ENCODE peak calls at places on chromosomes 6 and 20, in eight cellular contexts. One of them, this sample, is unnamed.

GRCh38 chr6:122887941-122888340 is 98.9 kb downstream of the SMPDL3A start:
- DNase-seq in HT-29: no peak
- DNase-seq in HTR-8/SVneo: no peak
- DNase-seq in T-helper 1 cell: no peak
- DNase-seq in progenitor cell of endocrine pancreas: no peak
- DNase-seq in 8988T: no peak
- DNase-seq in retina: no peak
- DNase-seq in RWPE1: no peak
- DNase-seq in this sample: no peak

GRCh38 chr20:46568570-46569129 is 18.2 kb upstream of the OCSTAMP start:
- DNase-seq in HT-29: peak
- DNase-seq in HTR-8/SVneo: peak
- DNase-seq in T-helper 1 cell: no peak
- DNase-seq in progenitor cell of endocrine pancreas: no peak
- DNase-seq in 8988T: no peak
- DNase-seq in retina: peak
- DNase-seq in RWPE1: no peak
- DNase-seq in this sample: peak

GRCh38 chr6:163296835-163297519 is 117.5 kb upstream of the QKI start:
- DNase-seq in HT-29: no peak
- DNase-seq in HTR-8/SVneo: no peak
- DNase-seq in T-helper 1 cell: no peak
- DNase-seq in progenitor cell of endocrine pancreas: no peak
- DNase-seq in 8988T: no peak
- DNase-seq in retina: no peak
- DNase-seq in RWPE1: no peak
- DNase-seq in this sample: no peak

GRCh38 chr6:110476046-110476849 is at the start of gene SLC22A16:
- DNase-seq in HT-29: no peak
- DNase-seq in HTR-8/SVneo: no peak
- DNase-seq in T-helper 1 cell: no peak
- DNase-seq in progenitor cell of endocrine pancreas: no peak
- DNase-seq in 8988T: no peak
- DNase-seq in retina: peak
- DNase-seq in RWPE1: no peak
- DNase-seq in this sample: no peak

GRCh38 chr6:72040106-72040505 is 153.8 kb downstream of the RIMS1 start:
- DNase-seq in HT-29: no peak
- DNase-seq in HTR-8/SVneo: no peak
- DNase-seq in T-helper 1 cell: no peak
- DNase-seq in progenitor cell of endocrine pancreas: no peak
- DNase-seq in 8988T: no peak
- DNase-seq in retina: no peak
- DNase-seq in RWPE1: no peak
- DNase-seq in this sample: no peak

GRCh38 chr6:24836116-24836515 is 37.4 kb upstream of the ARMH2 start:
- DNase-seq in HT-29: no peak
- DNase-seq in HTR-8/SVneo: no peak
- DNase-seq in T-helper 1 cell: no peak
- DNase-seq in progenitor cell of endocrine pancreas: no peak
- DNase-seq in 8988T: no peak
- DNase-seq in retina: no peak
- DNase-seq in RWPE1: no peak
- DNase-seq in this sample: no peak

GRCh38 chr6:35183935-35184334 is 29.8 kb upstream of the SCUBE3 start:
- DNase-seq in HT-29: no peak
- DNase-seq in HTR-8/SVneo: no peak
- DNase-seq in T-helper 1 cell: no peak
- DNase-seq in progenitor cell of endocrine pancreas: no peak
- DNase-seq in 8988T: no peak
- DNase-seq in retina: no peak
- DNase-seq in RWPE1: no peak
- DNase-seq in this sample: no peak

GRCh38 chr6:13761361-13762036 is 49.9 kb upstream of the RANBP9 start:
- DNase-seq in HT-29: no peak
- DNase-seq in HTR-8/SVneo: no peak
- DNase-seq in T-helper 1 cell: no peak
- DNase-seq in progenitor cell of endocrine pancreas: no peak
- DNase-seq in 8988T: no peak
- DNase-seq in retina: no peak
- DNase-seq in RWPE1: no peak
- DNase-seq in this sample: no peak

GRCh38 chr20:4012631-4013030 is 2.7 kb downstream of the RNF24 start:
- DNase-seq in HT-29: no peak
- DNase-seq in HTR-8/SVneo: no peak
- DNase-seq in T-helper 1 cell: no peak
- DNase-seq in progenitor cell of endocrine pancreas: no peak
- DNase-seq in 8988T: no peak
- DNase-seq in retina: no peak
- DNase-seq in RWPE1: no peak
- DNase-seq in this sample: no peak

GRCh38 chr6:61679625-61680024 is 606.4 kb downstream of the KHDRBS2 start:
- DNase-seq in HT-29: no peak
- DNase-seq in HTR-8/SVneo: no peak
- DNase-seq in T-helper 1 cell: no peak
- DNase-seq in progenitor cell of endocrine pancreas: no peak
- DNase-seq in 8988T: no peak
- DNase-seq in retina: no peak
- DNase-seq in RWPE1: no peak
- DNase-seq in this sample: no peak

GRCh38 chr6:1686117-1687098 is 76.7 kb downstream of the FOXC1 start:
- DNase-seq in HT-29: peak
- DNase-seq in HTR-8/SVneo: peak
- DNase-seq in T-helper 1 cell: no peak
- DNase-seq in progenitor cell of endocrine pancreas: no peak
- DNase-seq in 8988T: no peak
- DNase-seq in retina: no peak
- DNase-seq in RWPE1: peak
- DNase-seq in this sample: peak

GRCh38 chr6:131807644-131808459 is at the start of gene ENPP1:
- DNase-seq in HT-29: peak
- DNase-seq in HTR-8/SVneo: peak
- DNase-seq in T-helper 1 cell: peak
- DNase-seq in progenitor cell of endocrine pancreas: peak
- DNase-seq in 8988T: peak
- DNase-seq in retina: peak
- DNase-seq in RWPE1: peak
- DNase-seq in this sample: peak

GRCh38 chr6:159837511-159837910 is 37.4 kb downstream of the PNLDC1 start:
- DNase-seq in HT-29: no peak
- DNase-seq in HTR-8/SVneo: no peak
- DNase-seq in T-helper 1 cell: no peak
- DNase-seq in progenitor cell of endocrine pancreas: no peak
- DNase-seq in 8988T: no peak
- DNase-seq in retina: no peak
- DNase-seq in RWPE1: no peak
- DNase-seq in this sample: no peak

GRCh38 chr6:126788961-126789365 is 329.5 kb upstream of the RSPO3 start:
- DNase-seq in HT-29: no peak
- DNase-seq in HTR-8/SVneo: no peak
- DNase-seq in T-helper 1 cell: no peak
- DNase-seq in progenitor cell of endocrine pancreas: no peak
- DNase-seq in 8988T: no peak
- DNase-seq in retina: no peak
- DNase-seq in RWPE1: no peak
- DNase-seq in this sample: no peak

GRCh38 chr6:39426057-39426592 is 103.6 kb upstream of the KCNK16 start:
- DNase-seq in HT-29: no peak
- DNase-seq in HTR-8/SVneo: peak
- DNase-seq in T-helper 1 cell: no peak
- DNase-seq in progenitor cell of endocrine pancreas: no peak
- DNase-seq in 8988T: no peak
- DNase-seq in retina: peak
- DNase-seq in RWPE1: peak
- DNase-seq in this sample: peak

GRCh38 chr6:149235130-149235561 is 82.4 kb upstream of the TAB2 start:
- DNase-seq in HT-29: peak
- DNase-seq in HTR-8/SVneo: peak
- DNase-seq in T-helper 1 cell: no peak
- DNase-seq in progenitor cell of endocrine pancreas: no peak
- DNase-seq in 8988T: no peak
- DNase-seq in retina: no peak
- DNase-seq in RWPE1: peak
- DNase-seq in this sample: peak

GRCh38 chr6:140134224-140134623 is 759.8 kb upstream of the CITED2 start:
- DNase-seq in HT-29: no peak
- DNase-seq in HTR-8/SVneo: no peak
- DNase-seq in T-helper 1 cell: no peak
- DNase-seq in progenitor cell of endocrine pancreas: no peak
- DNase-seq in 8988T: no peak
- DNase-seq in retina: no peak
- DNase-seq in RWPE1: no peak
- DNase-seq in this sample: no peak

GRCh38 chr6:16236009-16236501 is 2.3 kb upstream of the GMPR start:
- DNase-seq in HT-29: no peak
- DNase-seq in HTR-8/SVneo: no peak
- DNase-seq in T-helper 1 cell: no peak
- DNase-seq in progenitor cell of endocrine pancreas: no peak
- DNase-seq in 8988T: no peak
- DNase-seq in retina: no peak
- DNase-seq in RWPE1: no peak
- DNase-seq in this sample: no peak

GRCh38 chr20:24289737-24290481 is 179.5 kb upstream of the SYNDIG1 start:
- DNase-seq in HT-29: no peak
- DNase-seq in HTR-8/SVneo: no peak
- DNase-seq in T-helper 1 cell: no peak
- DNase-seq in progenitor cell of endocrine pancreas: no peak
- DNase-seq in 8988T: no peak
- DNase-seq in retina: peak
- DNase-seq in RWPE1: no peak
- DNase-seq in this sample: no peak

This sample was measured in Calu3.